ENCODE peak calls at places on chromosome 19, in five cellular contexts. P, C, A, D and E are unnamed samples.

GRCh38 chr19:16325671-16326400 is 1.2 kb downstream of the KLF2 start:
- DNase-seq in D (no peak), C (peak; percentile 57), P (peak; percentile 43), A (no peak), E (peak; percentile 59)

GRCh38 chr19:50310759-50311465 is 18.3 kb downstream of the KCNC3 start:
- DNase-seq in C (no peak), D (no peak), P (no peak), A (no peak), E (no peak)

GRCh38 chr19:28694812-28695211 is 518.1 kb downstream of the UQCRFS1 start:
- DNase-seq in D (no peak), P (no peak), A (no peak), C (no peak), E (no peak)

GRCh38 chr19:16394111-16394510 is 69.5 kb downstream of the KLF2 start:
- DNase-seq in A (no peak), C (no peak), D (no peak), P (no peak), E (no peak)

GRCh38 chr19:17711851-17712250 is 7.4 kb upstream of the MAP1S start:
- DNase-seq in C (no peak), A (no peak), P (no peak), D (no peak), E (no peak)

GRCh38 chr19:38663156-38663651 is 15.8 kb downstream of the ACTN4 start:
- DNase-seq in D (no peak), P (no peak), C (no peak), A (no peak), E (no peak)

GRCh38 chr19:51129716-51130115 is 5.0 kb downstream of the SIGLEC9 start:
- DNase-seq in C (no peak), D (no peak), P (no peak), A (no peak), E (no peak)

GRCh38 chr19:50728084-50728737 is 5.0 kb downstream of the CLEC11A start:
- DNase-seq in C (no peak), A (peak; percentile 87), D (peak; percentile 89), P (peak; percentile 53), E (peak; percentile 66)

GRCh38 chr19:52492991-52493470 is 34.4 kb upstream of the ZNF808 start:
- DNase-seq in D (peak; percentile 44), C (no peak), P (no peak), A (no peak), E (no peak)

GRCh38 chr19:18208098-18208951 is 4.5 kb upstream of the RAB3A start:
- DNase-seq in D (no peak), C (no peak), A (no peak), P (peak; percentile 41), E (peak; percentile 68)

GRCh38 chr19:51124729-51125128 is at the start of gene SIGLEC9:
- DNase-seq in C (no peak), D (no peak), A (no peak), P (no peak), E (no peak)

GRCh38 chr19:37954421-37954874 is 47.4 kb downstream of the SIPA1L3 start:
- DNase-seq in A (no peak), D (no peak), P (no peak), C (no peak), E (no peak)

GRCh38 chr19:56294557-56294956 is 20.1 kb downstream of the ZSCAN5A start:
- DNase-seq in D (no peak), P (no peak), A (peak; percentile 6), C (no peak), E (no peak)

GRCh38 chr19:54470991-54471782 is 1.9 kb downstream of the CDC42EP5 start:
- DNase-seq in C (no peak), A (peak; percentile 44), P (no peak), D (no peak), E (no peak)

GRCh38 chr19:45075215-45076028 is 856 bp downstream of the ZNF296 start:
- DNase-seq in C (peak; percentile 75), P (no peak), A (peak; percentile 37), D (no peak), E (peak; percentile 28)

GRCh38 chr19:33629826-33630375 is 8.1 kb downstream of the CHST8 start:
- DNase-seq in A (no peak), D (no peak), C (no peak), P (no peak), E (no peak)

GRCh38 chr19:56252699-56253422 is 19.7 kb upstream of the EDDM13 start:
- DNase-seq in P (peak; percentile 46), A (peak; percentile 46), C (peak; percentile 44), D (peak; percentile 73), E (peak; percentile 72)

GRCh38 chr19:35510626-35510964 is 2.9 kb downstream of the DMKN start:
- DNase-seq in C (no peak), P (no peak), A (no peak), D (no peak), E (no peak)

GRCh38 chr19:29517412-29517811 is 8.4 kb upstream of the VSTM2B start:
- DNase-seq in C (no peak), A (no peak), D (no peak), P (no peak), E (no peak)

GRCh38 chr19:6731822-6732221 is 5.6 kb downstream of the GPR108 start:
- DNase-seq in P (no peak), A (no peak), C (no peak), D (no peak), E (no peak)

GRCh38 chr19:572891-573825 is 762 bp downstream of the BSG start:
- DNase-seq in P (no peak), C (no peak), D (no peak), A (peak; percentile 59), E (no peak)

GRCh38 chr19:36573948-36574726 is 1.0 kb upstream of the ZNF529 start:
- DNase-seq in D (no peak), P (no peak), A (no peak), C (no peak), E (no peak)

GRCh38 chr19:38634757-38635482 is 12.5 kb upstream of the ACTN4 start:
- DNase-seq in D (no peak), P (peak; percentile 60), A (peak; percentile 50), C (peak; percentile 73), E (peak; percentile 77)

GRCh38 chr19:1361601-1362384 is 21.9 kb upstream of the NDUFS7 start:
- DNase-seq in D (no peak), P (no peak), A (no peak), C (no peak), E (no peak)

GRCh38 chr19:12867120-12868099 is 13.8 kb downstream of the DNASE2 start:
- DNase-seq in P (peak; percentile 60), A (no peak), D (peak; percentile 79), C (peak; percentile 73), E (peak; percentile 73)

GRCh38 chr19:32018014-32018413 is 327.4 kb upstream of the ZNF507 start:
- DNase-seq in C (peak; percentile 23), P (no peak), D (no peak), A (no peak), E (no peak)

GRCh38 chr19:40507892-40508291 is 41.1 kb downstream of the SPTBN4 start:
- DNase-seq in C (no peak), P (no peak), D (no peak), A (no peak), E (no peak)

GRCh38 chr19:39515551-39516191 is 732 bp downstream of the SELENOV start:
- DNase-seq in C (no peak), A (no peak), P (no peak), D (no peak), E (peak; percentile 48)

GRCh38 chr19:45324349-45324907 is 1.8 kb upstream of the CKM start:
- DNase-seq in A (no peak), D (no peak), C (no peak), P (no peak), E (no peak)

GRCh38 chr19:34881982-34882381 is 44.7 kb upstream of the ZNF30 start:
- DNase-seq in A (no peak), C (peak; percentile 9), D (no peak), P (no peak), E (no peak)